ENCODE peak calls at places on chromosomes 4 and X, in nine cellular contexts. E is hepatocyte, M is AG10803, B is lower lobe of right lung, P is breast epithelium, T is ovary, N is AG04449, W is psoas muscle, K is astrocyte of the spinal cord. C is an unnamed sample.

GRCh38 chr4:94924566-94924965 is 166.8 kb downstream of the BMPR1B start:
- DNase-seq in K (no peak), W (no peak), B (no peak), E (no peak), M (no peak), N (no peak), T (no peak), P (no peak), C (no peak)

GRCh38 chr4:108683479-108683878 is 33.1 kb downstream of the OSTC start:
- DNase-seq in M (peak; percentile 48), K (peak; percentile 52), W (no peak), E (peak; percentile 21), T (no peak), N (no peak), P (no peak), B (no peak), C (peak; percentile 38)

GRCh38 chr4:177105526-177105925 is 204.1 kb upstream of the NEIL3 start:
- DNase-seq in P (no peak), K (no peak), M (peak; percentile 78), T (no peak), E (no peak), N (no peak), W (no peak), B (no peak), C (peak; percentile 38)

GRCh38 chrX:50198348-50198747 is 2.5 kb downstream of the AKAP4 start:
- DNase-seq in T (no peak), N (no peak), K (no peak), W (no peak), M (no peak), E (peak; percentile 33), P (no peak), B (no peak), C (no peak)

GRCh38 chrX:49930046-49930445 is 7.7 kb downstream of the CLCN5 start:
- DNase-seq in P (no peak), K (no peak), E (no peak), W (no peak), T (no peak), N (no peak), M (peak; percentile 67), B (no peak), C (peak; percentile 46)

GRCh38 chrX:38260231-38260630 is 39.6 kb upstream of the SRPX start:
- DNase-seq in N (no peak), B (no peak), P (no peak), E (peak; percentile 46), T (no peak), W (no peak), M (no peak), K (peak; percentile 15), C (peak; percentile 46)

GRCh38 chrX:118156254-118156952 is 39.8 kb upstream of the KLHL13 start:
- DNase-seq in E (peak; percentile 38), P (no peak), N (no peak), B (no peak), M (no peak), W (no peak), K (no peak), T (no peak), C (no peak)

GRCh38 chrX:148265829-148266228 is 234.6 kb upstream of the AFF2 start:
- DNase-seq in K (no peak), P (no peak), N (no peak), W (no peak), E (no peak), B (no peak), T (no peak), M (no peak), C (no peak)

GRCh38 chr4:76977731-76978350 is 28.3 kb downstream of the SEPTIN11 start:
- DNase-seq in M (peak; percentile 85), K (peak; percentile 88), E (no peak), N (no peak), T (no peak), P (no peak), B (no peak), W (no peak), C (peak; percentile 76)

GRCh38 chrX:33065415-33065814 is 145.9 kb downstream of the DMD start:
- DNase-seq in N (no peak), T (no peak), M (no peak), E (no peak), B (no peak), K (no peak), W (no peak), P (no peak), C (no peak)

GRCh38 chr4:128590773-128591172 is 218.7 kb upstream of the JADE1 start:
- DNase-seq in K (peak; percentile 36), W (peak; percentile 34), E (no peak), P (no peak), T (no peak), B (no peak), N (no peak), M (no peak), C (no peak)

GRCh38 chr4:156962551-156962974 is 9.0 kb downstream of the PDGFC start:
- DNase-seq in W (no peak), T (peak; percentile 53), M (peak; percentile 98), N (peak; percentile 75), P (no peak), K (peak; percentile 75), E (peak; percentile 40), B (no peak), C (peak; percentile 95)

GRCh38 chrX:85004255-85004654 is 578 bp downstream of the APOOL start:
- DNase-seq in T (no peak), N (no peak), W (no peak), P (no peak), M (peak; percentile 11), E (no peak), K (peak; percentile 23), B (no peak), C (peak; percentile 10)

GRCh38 chr4:138938371-138938699 is 77.2 kb upstream of the NOCT start:
- DNase-seq in M (peak; percentile 46), E (peak; percentile 52), T (no peak), N (no peak), W (no peak), P (no peak), K (peak; percentile 55), B (no peak), C (peak; percentile 54)

GRCh38 chr4:24527371-24527770 is 57.0 kb downstream of the DHX15 start:
- DNase-seq in M (peak; percentile 51), N (no peak), W (no peak), K (no peak), B (no peak), P (no peak), T (no peak), E (no peak), C (peak; percentile 66)

DNA sequence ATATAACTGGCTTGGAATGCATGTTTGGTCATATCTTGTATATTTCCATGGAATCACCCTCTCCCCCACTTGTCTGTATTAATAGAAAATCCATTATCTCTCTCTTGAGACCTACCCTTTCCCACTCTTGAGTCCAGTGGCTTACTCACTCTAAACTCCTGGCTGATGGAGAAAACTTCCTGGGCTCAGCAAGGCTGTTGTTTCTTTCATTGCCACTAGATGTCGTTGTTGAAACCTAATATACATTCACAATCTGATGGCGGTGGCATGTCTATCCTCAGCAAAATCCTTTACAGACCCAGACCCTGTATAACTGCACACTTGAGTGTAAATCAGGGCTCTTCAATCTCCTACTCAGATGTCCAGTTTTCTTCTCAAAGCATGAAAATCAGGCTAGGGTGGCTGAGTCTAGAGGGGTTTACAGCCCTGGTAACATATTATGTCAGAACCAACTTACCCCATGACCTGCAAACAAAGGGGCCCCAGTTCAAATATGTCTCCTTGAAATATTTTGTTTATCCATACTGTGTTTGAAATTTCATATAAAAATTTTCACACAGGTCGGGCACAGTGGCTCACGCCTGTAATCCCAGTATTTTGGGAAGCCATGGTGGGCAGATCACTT is 70.0 kb upstream of the FAM241A start:
- DNase-seq in K (peak; percentile 68), M (peak; percentile 54), B (no peak), P (no peak), E (peak; percentile 67), T (no peak), W (no peak), N (no peak), C (peak; percentile 59)
- TF ChIP-seq CTCF in K (peak; percentile 85), M (peak; percentile 80), B (peak; percentile 77), P (no peak), E (peak; percentile 67), T (no peak), W (peak; percentile 53), N (peak; percentile 61), C (peak; percentile 84)

GRCh38 chr4:118400362-118400761 is 47.6 kb upstream of the PRSS12 start:
- DNase-seq in K (no peak), N (no peak), W (no peak), P (no peak), M (no peak), E (no peak), T (no peak), B (no peak), C (peak; percentile 8)

GRCh38 chr4:118398226-118399090 is 45.7 kb upstream of the PRSS12 start:
- DNase-seq in M (no peak), E (no peak), T (no peak), N (no peak), K (no peak), P (no peak), B (no peak), W (no peak), C (no peak)

GRCh38 chr4:118395057-118395679 is 42.4 kb upstream of the PRSS12 start:
- DNase-seq in W (no peak), P (no peak), E (no peak), K (no peak), N (no peak), T (no peak), B (no peak), M (no peak), C (no peak)

GRCh38 chr4:118396881-118397666 is 44.3 kb upstream of the PRSS12 start:
- DNase-seq in W (no peak), K (no peak), T (no peak), M (no peak), B (no peak), P (no peak), E (no peak), N (no peak), C (no peak)
- H3K4me3 ChIP-seq in W (no peak overlapping the region), K (no peak overlapping the region), T (no peak overlapping the region), M (no peak overlapping the region), B (no peak overlapping the region), P (no peak overlapping the region), E (no peak overlapping the region), N (no peak overlapping the region), C (no peak overlapping the region)

DNA sequence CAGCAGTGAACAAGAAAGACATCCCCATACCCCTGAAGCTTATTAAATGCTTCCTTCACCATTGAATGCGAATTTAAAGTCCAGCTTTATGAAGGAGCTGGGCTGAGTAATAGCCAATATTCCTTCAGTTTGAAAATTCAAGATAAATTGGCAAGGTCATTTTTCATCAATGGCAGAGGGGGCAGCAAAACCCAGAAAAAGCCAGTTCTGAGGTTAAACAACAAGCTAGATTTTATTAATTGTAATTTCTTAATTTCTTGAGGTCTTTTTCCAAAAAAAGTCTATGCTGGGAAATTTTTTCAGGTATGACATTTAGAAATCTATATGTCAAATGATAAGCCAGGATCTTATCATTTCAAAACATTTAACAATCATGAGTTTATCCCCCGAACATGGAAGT is 808.9 kb downstream of the RPA4 start:
- DNase-seq in W (no peak), K (no peak), P (no peak), M (no peak), N (no peak), B (no peak), E (no peak), T (no peak), C (no peak)
- TF ChIP-seq CTCF in W (no peak), K (no peak), P (no peak), M (no peak), N (no peak), B (no peak), E (no peak), T (no peak), C (no peak)

DNA sequence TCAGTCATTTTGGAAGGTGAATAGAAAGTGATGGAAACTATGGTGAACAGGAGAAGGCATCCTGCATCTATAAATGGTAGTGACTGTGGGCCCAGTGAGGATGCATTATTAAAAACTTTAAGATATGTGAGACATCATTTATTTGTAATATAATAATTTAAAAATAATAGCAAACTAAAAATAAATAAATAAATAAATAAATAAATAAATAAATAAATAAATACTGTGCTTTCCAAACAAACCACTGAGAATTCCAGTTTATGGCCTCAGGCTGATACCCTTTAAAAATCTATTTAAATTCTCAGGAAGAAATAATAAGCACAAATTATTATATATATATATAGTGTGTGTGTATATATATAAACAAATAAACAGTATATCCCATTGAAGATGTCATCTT is 248.0 kb upstream of the DCAF8L1 start:
- DNase-seq in E (no peak), N (no peak), T (no peak), P (no peak), W (no peak), K (no peak), M (no peak), B (no peak), C (no peak)
- H3K4me3 ChIP-seq in E (no peak overlapping the region), N (no peak overlapping the region), T (no peak overlapping the region), P (no peak overlapping the region), W (no peak overlapping the region), K (no peak overlapping the region), M (no peak overlapping the region), B (no peak overlapping the region), C (no peak overlapping the region)